ENCODE peak calls at places on chromosomes 4 and X, in seven cellular contexts. One of them, this sample, is unnamed.

GRCh38 chrX:18543738-18544137 is 118.3 kb downstream of the CDKL5 start:
- DNase-seq in GM13976: no peak
- DNase-seq in activated naive CD4-positive, alpha-beta T cell treated with anti-CD3 and anti-CD28 coated beads, Interleukin-2, amount 50 U/mL, for 72 hours: no peak
- DNase-seq in NCI-H1417: no peak
- DNase-seq in A549: no peak
- DNase-seq in amniotic epithelial cell: no peak
- DNase-seq in H9: no peak
- DNase-seq in this sample: no peak

GRCh38 chr4:169934794-169935400 is 91.3 kb downstream of the MFAP3L start:
- DNase-seq in GM13976: no peak
- DNase-seq in activated naive CD4-positive, alpha-beta T cell treated with anti-CD3 and anti-CD28 coated beads, Interleukin-2, amount 50 U/mL, for 72 hours: no peak
- DNase-seq in NCI-H1417: no peak
- DNase-seq in A549: no peak
- DNase-seq in amniotic epithelial cell: no peak
- DNase-seq in H9: no peak
- DNase-seq in this sample: no peak

GRCh38 chrX:42755820-42756219 is 22.1 kb downstream of the PPP1R2C start:
- DNase-seq in GM13976: no peak
- DNase-seq in activated naive CD4-positive, alpha-beta T cell treated with anti-CD3 and anti-CD28 coated beads, Interleukin-2, amount 50 U/mL, for 72 hours: no peak
- DNase-seq in NCI-H1417: no peak
- DNase-seq in A549: peak
- DNase-seq in amniotic epithelial cell: peak
- DNase-seq in H9: no peak
- DNase-seq in this sample: peak

GRCh38 chr4:37224832-37225231 is 19.7 kb upstream of the NWD2 start:
- DNase-seq in GM13976: no peak
- DNase-seq in activated naive CD4-positive, alpha-beta T cell treated with anti-CD3 and anti-CD28 coated beads, Interleukin-2, amount 50 U/mL, for 72 hours: no peak
- DNase-seq in NCI-H1417: no peak
- DNase-seq in A549: no peak
- DNase-seq in amniotic epithelial cell: no peak
- DNase-seq in H9: no peak
- DNase-seq in this sample: no peak

GRCh38 chr4:73608677-73609594 is 11.3 kb downstream of the RASSF6 start:
- DNase-seq in GM13976: no peak
- DNase-seq in activated naive CD4-positive, alpha-beta T cell treated with anti-CD3 and anti-CD28 coated beads, Interleukin-2, amount 50 U/mL, for 72 hours: no peak
- DNase-seq in NCI-H1417: peak
- DNase-seq in A549: no peak
- DNase-seq in amniotic epithelial cell: peak
- DNase-seq in H9: no peak
- DNase-seq in this sample: peak

GRCh38 chr4:99968330-99968729 is 18.3 kb upstream of the H2AZ1 start:
- DNase-seq in GM13976: no peak
- DNase-seq in activated naive CD4-positive, alpha-beta T cell treated with anti-CD3 and anti-CD28 coated beads, Interleukin-2, amount 50 U/mL, for 72 hours: no peak
- DNase-seq in NCI-H1417: no peak
- DNase-seq in A549: no peak
- DNase-seq in amniotic epithelial cell: peak
- DNase-seq in H9: no peak
- DNase-seq in this sample: peak

GRCh38 chr4:147175460-147176025 is 229.9 kb upstream of the TTC29 start:
- DNase-seq in GM13976: no peak
- DNase-seq in activated naive CD4-positive, alpha-beta T cell treated with anti-CD3 and anti-CD28 coated beads, Interleukin-2, amount 50 U/mL, for 72 hours: no peak
- DNase-seq in NCI-H1417: no peak
- DNase-seq in A549: no peak
- DNase-seq in amniotic epithelial cell: no peak
- DNase-seq in H9: no peak
- DNase-seq in this sample: peak

GRCh38 chr4:87232241-87232640 is 11.8 kb upstream of the KLHL8 start:
- DNase-seq in GM13976: no peak
- DNase-seq in activated naive CD4-positive, alpha-beta T cell treated with anti-CD3 and anti-CD28 coated beads, Interleukin-2, amount 50 U/mL, for 72 hours: no peak
- DNase-seq in NCI-H1417: no peak
- DNase-seq in A549: no peak
- DNase-seq in amniotic epithelial cell: peak
- DNase-seq in H9: no peak
- DNase-seq in this sample: no peak

GRCh38 chr4:84803720-84804119 is 162.8 kb downstream of the WDFY3 start:
- DNase-seq in GM13976: no peak
- DNase-seq in activated naive CD4-positive, alpha-beta T cell treated with anti-CD3 and anti-CD28 coated beads, Interleukin-2, amount 50 U/mL, for 72 hours: no peak
- DNase-seq in NCI-H1417: no peak
- DNase-seq in A549: no peak
- DNase-seq in amniotic epithelial cell: peak
- DNase-seq in H9: no peak
- DNase-seq in this sample: no peak